ENCODE peak calls at places on chromosomes 2 and 18, in five cellular contexts. R is NCI-H1092 treated with DMSO at 0.1 percent for 48 hours; W is sciatic nerve; H is stimulated activated CD4-positive, alpha-beta T cell treated with anti-CD3 and anti-CD28 coated beads, Interleukin-12 subunit alpha, Interleukin-12 subunit beta, amount 100 ng/mL, for 4 hours; D is left ventricle myocardium superior. K is an unnamed sample.

GRCh38 chr18:74353169-74353775 is 37.6 kb downstream of the C18orf63 start:
- DNase-seq in H (peak; percentile 23), W (peak; percentile 74), R (peak; percentile 72), D (peak; percentile 46), K (peak; percentile 53)

GRCh38 chr2:150485114-150485870 is 2.2 kb downstream of the RND3 start:
- DNase-seq in W (peak; percentile 83), H (no peak), D (peak; percentile 89), R (peak; percentile 75), K (peak; percentile 84)

GRCh38 chr2:172427990-172428840 is 829 bp downstream of the ITGA6 start:
- DNase-seq in W (peak; percentile 72), H (peak; percentile 57), R (no peak), D (peak; percentile 65), K (peak; percentile 31)

GRCh38 chr2:120395221-120395620 is 49.3 kb downstream of the INHBB start:
- DNase-seq in W (peak; percentile 42), R (no peak), D (no peak), H (no peak), K (no peak)

GRCh38 chr2:24558781-24559540 is 67.9 kb downstream of the NCOA1 start:
- DNase-seq in H (no peak), R (no peak), D (no peak), W (no peak), K (no peak)

GRCh38 chr18:29028560-29028959 is 851.6 kb upstream of the CDH2 start:
- DNase-seq in D (no peak), W (no peak), R (no peak), H (no peak), K (no peak)

GRCh38 chr2:55213822-55214221 is 18.3 kb downstream of the CLHC1 start:
- DNase-seq in W (no peak), R (no peak), D (no peak), H (no peak), K (no peak)

GRCh38 chr18:5738561-5738960 is 156.8 kb downstream of the TMEM200C start:
- DNase-seq in R (no peak), H (no peak), W (no peak), D (no peak), K (no peak)

GRCh38 chr2:70957838-70958237 is 20.6 kb upstream of the ANKRD53 start:
- DNase-seq in W (peak; percentile 31), D (no peak), R (no peak), H (no peak), K (peak; percentile 15)

GRCh38 chr2:86045541-86045940 is 60.1 kb downstream of the POLR1A start:
- DNase-seq in R (no peak), H (no peak), W (peak; percentile 15), D (no peak), K (peak; percentile 5)

GRCh38 chr18:55458456-55459238 is 129.3 kb downstream of the TCF4 start:
- DNase-seq in D (no peak), H (no peak), W (no peak), R (no peak), K (no peak)

GRCh38 chr2:232586943-232587342 is 36.5 kb downstream of the EIF4E2 start:
- DNase-seq in W (no peak), R (no peak), D (no peak), H (no peak), K (no peak)